ENCODE peak calls at places on chromosomes 12 and 14, in ten cellular contexts. Y is NCI-H774; I is HL-60; F is activated CD4-positive, alpha-beta T cell treated with anti-CD3 and anti-CD28 coated beads, Interleukin-2, amount 50 U/mL, for 48 hours; L is mucosa of gallbladder; P is sigmoid colon; U is AG09309; K is NCI-H1092; V is mucosa of descending colon; B is central memory CD8-positive, alpha-beta T cell. O is an unnamed sample.

GRCh38 chr12:56688846-56689113 is 696 bp upstream of the PTGES3 start:
- DNase-seq in Y (no peak), I (no peak), F (no peak), L (no peak), P (no peak), U (no peak), K (no peak), V (no peak), B (no peak), O (no peak)

GRCh38 chr14:101412741-101413140 is 148.6 kb upstream of the DIO3 start:
- DNase-seq in Y (no peak), I (no peak), F (no peak), L (no peak), P (no peak), U (no peak), K (no peak), V (no peak), B (no peak), O (no peak)

GRCh38 chr12:54890339-54890738 is 36.0 kb downstream of the MUCL1 start:
- DNase-seq in Y (peak), I (no peak), F (no peak), L (no peak), P (no peak), U (no peak), K (peak), V (peak), B (no peak), O (no peak)

GRCh38 chr14:92074555-92074954 is 31.8 kb downstream of the ATXN3 start:
- DNase-seq in Y (no peak), I (no peak), F (no peak), L (no peak), P (no peak), U (no peak), K (no peak), V (no peak), B (no peak), O (no peak)

GRCh38 chr12:71804505-71804904 is 35.1 kb upstream of the TBC1D15 start:
- DNase-seq in Y (no peak), I (no peak), F (no peak), L (no peak), P (no peak), U (no peak), K (no peak), V (no peak), B (no peak), O (peak)

GRCh38 chr12:105418821-105419291 is 88.4 kb downstream of the C12orf75 start:
- DNase-seq in Y (no peak), I (no peak), F (no peak), L (no peak), P (no peak), U (peak), K (no peak), V (no peak), B (no peak), O (peak)

GRCh38 chr14:101970830-101971400 is 6.5 kb downstream of the DYNC1H1 start:
- DNase-seq in Y (no peak), I (no peak), F (no peak), L (no peak), P (no peak), U (no peak), K (no peak), V (no peak), B (no peak), O (no peak)

GRCh38 chr14:51533160-51533559 is 118.5 kb upstream of the FRMD6 start:
- DNase-seq in Y (no peak), I (no peak), F (no peak), L (no peak), P (no peak), U (peak), K (no peak), V (no peak), B (no peak), O (no peak)

GRCh38 chr12:56980268-56980667 is 22.9 kb upstream of the RDH16 start:
- DNase-seq in Y (no peak), I (no peak), F (no peak), L (no peak), P (no peak), U (no peak), K (no peak), V (no peak), B (no peak), O (no peak)

GRCh38 chr14:50381823-50382287 is 14.8 kb downstream of the CDKL1 start:
- DNase-seq in Y (no peak), I (no peak), F (no peak), L (no peak), P (no peak), U (no peak), K (no peak), V (no peak), B (no peak), O (no peak)

GRCh38 chr12:49364989-49365388 is 2.3 kb upstream of the SPATS2 start:
- DNase-seq in Y (no peak), I (no peak), F (no peak), L (no peak), P (no peak), U (no peak), K (no peak), V (no peak), B (no peak), O (no peak)

GRCh38 chr12:113120670-113121370 is 14.7 kb downstream of the RASAL1 start:
- DNase-seq in Y (peak), I (no peak), F (no peak), L (no peak), P (no peak), U (no peak), K (no peak), V (no peak), B (no peak), O (no peak)

GRCh38 chr14:83779266-83779665 is 1750.7 kb upstream of the FLRT2 start:
- DNase-seq in Y (no peak), I (no peak), F (no peak), L (no peak), P (no peak), U (no peak), K (no peak), V (no peak), B (no peak), O (peak)

GRCh38 chr14:35197015-35197414 is 74.7 kb downstream of the PRORP start:
- DNase-seq in Y (no peak), I (no peak), F (no peak), L (no peak), P (no peak), U (no peak), K (no peak), V (no peak), B (no peak), O (no peak)

GRCh38 chr12:14993117-14993516 is 20.3 kb downstream of the PDE6H start:
- DNase-seq in Y (no peak), I (no peak), F (no peak), L (no peak), P (no peak), U (no peak), K (no peak), V (no peak), B (no peak), O (no peak)

GRCh38 chr14:101732128-101732527 is 29.4 kb upstream of the PPP2R5C start:
- DNase-seq in Y (no peak), I (no peak), F (no peak), L (no peak), P (no peak), U (no peak), K (no peak), V (no peak), B (no peak), O (no peak)

GRCh38 chr14:90758959-90759358 is 57.3 kb downstream of the TTC7B start:
- DNase-seq in Y (no peak), I (no peak), F (peak), L (peak), P (peak), U (no peak), K (no peak), V (peak), B (no peak), O (no peak)

GRCh38 chr12:113072136-113072535 is 15.6 kb downstream of the DTX1 start:
- DNase-seq in Y (no peak), I (no peak), F (no peak), L (no peak), P (no peak), U (no peak), K (no peak), V (no peak), B (no peak), O (no peak)

GRCh38 chr14:98470663-98471062 is 801.3 kb downstream of the BCL11B start:
- DNase-seq in Y (no peak), I (no peak), F (no peak), L (no peak), P (no peak), U (no peak), K (no peak), V (no peak), B (no peak), O (no peak)

GRCh38 chr12:58285551-58285950 is 344.2 kb downstream of the ATP23 start:
- DNase-seq in Y (no peak), I (no peak), F (no peak), L (no peak), P (no peak), U (no peak), K (no peak), V (no peak), B (no peak), O (peak)

GRCh38 chr14:23665302-23666016 is 29.3 kb downstream of the DHRS2 start:
- DNase-seq in Y (no peak), I (no peak), F (no peak), L (no peak), P (no peak), U (no peak), K (no peak), V (no peak), B (no peak), O (no peak)

GRCh38 chr12:77830502-77830901 is at the start of gene NAV3:
- DNase-seq in Y (no peak), I (no peak), F (no peak), L (no peak), P (no peak), U (no peak), K (no peak), V (no peak), B (no peak), O (no peak)

GRCh38 chr12:51897181-51897580 is 9.3 kb downstream of the ANKRD33 start:
- DNase-seq in Y (no peak), I (no peak), F (no peak), L (no peak), P (peak), U (no peak), K (no peak), V (no peak), B (no peak), O (no peak)

GRCh38 chr14:72921396-72921795 is 4.9 kb upstream of the DCAF4 start:
- DNase-seq in Y (no peak), I (no peak), F (no peak), L (no peak), P (no peak), U (no peak), K (no peak), V (no peak), B (no peak), O (no peak)

GRCh38 chr12:106107566-106107965 is 31.2 kb downstream of the NUAK1 start:
- DNase-seq in Y (no peak), I (no peak), F (no peak), L (no peak), P (peak), U (no peak), K (no peak), V (no peak), B (no peak), O (no peak)

GRCh38 chr12:121946313-121947025 is 28.1 kb downstream of the CFAP251 start:
- DNase-seq in Y (no peak), I (no peak), F (no peak), L (no peak), P (no peak), U (no peak), K (no peak), V (no peak), B (no peak), O (no peak)

GRCh38 chr14:70096866-70097265 is 91.9 kb downstream of the SLC8A3 start:
- DNase-seq in Y (peak), I (no peak), F (no peak), L (no peak), P (no peak), U (no peak), K (no peak), V (no peak), B (no peak), O (peak)

GRCh38 chr12:10928746-10929286 is at the start of gene PRH2:
- DNase-seq in Y (no peak), I (no peak), F (no peak), L (no peak), P (no peak), U (no peak), K (no peak), V (no peak), B (no peak), O (no peak)

GRCh38 chr14:88323086-88323519 is at the start of gene KCNK10:
- DNase-seq in Y (no peak), I (no peak), F (no peak), L (no peak), P (no peak), U (no peak), K (no peak), V (no peak), B (no peak), O (peak)

GRCh38 chr14:51335521-51335920 is 95.5 kb downstream of the TMX1 start:
- DNase-seq in Y (no peak), I (no peak), F (no peak), L (no peak), P (peak), U (no peak), K (no peak), V (peak), B (no peak), O (no peak)

O was measured in ELF-1.